ENCODE peak calls at places on chromosomes 2 and 18, in seven cellular contexts. G is naive thymus-derived CD4-positive, alpha-beta T cell; S is stomach; M is Karpas-422; D is esophagus squamous epithelium; Q is AG10803; K is skeletal muscle cell. R is an unnamed sample.

GRCh38 chr2:218733615-218734021 is 23.0 kb downstream of the TTLL4 start:
- DNase-seq in G (no peak), S (peak), M (no peak), D (peak), Q (peak), K (peak), R (peak)

GRCh38 chr2:33116799-33117198 is 170.0 kb downstream of the LTBP1 start:
- DNase-seq in G (no peak), S (no peak), M (no peak), D (no peak), Q (no peak), K (no peak), R (no peak)

GRCh38 chr2:133167990-133168389 is 400.3 kb downstream of the NCKAP5 start:
- DNase-seq in G (no peak), S (no peak), M (peak), D (no peak), Q (peak), K (no peak), R (no peak)

GRCh38 chr2:100568989-100569388 is 6.2 kb downstream of the PDCL3 start:
- DNase-seq in G (no peak), S (no peak), M (no peak), D (no peak), Q (no peak), K (no peak), R (no peak)

GRCh38 chr2:159379181-159379580 is 92.7 kb upstream of the WDSUB1 start:
- DNase-seq in G (no peak), S (no peak), M (no peak), D (no peak), Q (no peak), K (no peak), R (no peak)

GRCh38 chr2:154638768-154639167 is 59.7 kb upstream of the KCNJ3 start:
- DNase-seq in G (no peak), S (no peak), M (no peak), D (no peak), Q (no peak), K (no peak), R (no peak)

GRCh38 chr2:27723372-27724144 is 48.0 kb upstream of the MRPL33 start:
- DNase-seq in G (no peak), S (peak), M (peak), D (no peak), Q (peak), K (no peak), R (peak)

GRCh38 chr2:53460347-53460746 is 307.3 kb upstream of the CHAC2 start:
- DNase-seq in G (no peak), S (peak), M (no peak), D (no peak), Q (no peak), K (no peak), R (no peak)

GRCh38 chr2:96330407-96330806 is 5.2 kb upstream of the NCAPH start:
- DNase-seq in G (no peak), S (no peak), M (no peak), D (no peak), Q (peak), K (peak), R (no peak)

GRCh38 chr2:170815311-170815710 is 1.4 kb upstream of the GAD1 start:
- DNase-seq in G (no peak), S (no peak), M (no peak), D (no peak), Q (no peak), K (no peak), R (no peak)

GRCh38 chr2:6213056-6213780 is 521.0 kb downstream of the SOX11 start:
- DNase-seq in G (no peak), S (no peak), M (no peak), D (no peak), Q (no peak), K (no peak), R (no peak)

GRCh38 chr2:64426191-64426952 is 27.6 kb upstream of the LGALSL start:
- DNase-seq in G (no peak), S (no peak), M (no peak), D (no peak), Q (no peak), K (no peak), R (no peak)

GRCh38 chr2:24763843-24764242 is 29.3 kb downstream of the PTRHD1 start:
- DNase-seq in G (no peak), S (no peak), M (no peak), D (no peak), Q (peak), K (no peak), R (no peak)

GRCh38 chr2:76850969-76851368 is 671.2 kb downstream of the LRRTM4 start:
- DNase-seq in G (no peak), S (no peak), M (no peak), D (no peak), Q (no peak), K (no peak), R (no peak)

GRCh38 chr2:36146765-36147164 is 208.8 kb upstream of the CRIM1 start:
- DNase-seq in G (no peak), S (no peak), M (no peak), D (no peak), Q (no peak), K (no peak), R (no peak)
- H3K4me3 ChIP-seq in G (no peak), S (no peak), M (no peak), D (no peak), Q (no peak), K (no peak), R (no peak)

GRCh38 chr2:222296311-222296736 is 2.5 kb downstream of the PAX3 start:
- DNase-seq in G (no peak), S (no peak), M (no peak), D (no peak), Q (no peak), K (no peak), R (no peak)

GRCh38 chr2:222296911-222297599 is 1.7 kb downstream of the PAX3 start:
- DNase-seq in G (no peak), S (no peak), M (no peak), D (no peak), Q (no peak), K (no peak), R (no peak)

GRCh38 chr2:222298311-222299150 is at the start of gene PAX3:
- DNase-seq in G (no peak), S (no peak), M (no peak), D (no peak), Q (peak), K (no peak), R (no peak)

GRCh38 chr2:222297600-222297935 is 1.2 kb downstream of the PAX3 start:
- DNase-seq in G (no peak), S (no peak), M (no peak), D (no peak), Q (no peak), K (no peak), R (no peak)

DNA sequence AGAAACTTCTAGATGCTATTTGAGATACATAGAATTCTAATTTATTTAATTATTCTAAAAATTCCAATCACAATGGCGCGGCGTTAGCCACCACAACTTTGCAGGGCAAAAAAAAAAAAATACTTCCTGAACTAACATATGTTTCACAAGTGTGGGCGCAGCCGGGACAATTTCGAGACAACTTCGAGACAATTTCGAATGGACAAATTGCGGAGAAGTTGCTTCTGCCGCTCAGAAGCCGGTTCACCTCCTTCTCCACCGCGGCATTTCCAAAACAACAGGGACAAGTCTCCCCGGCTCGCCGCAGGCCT is 843 bp downstream of the PAX3 start:
- DNase-seq in G (no peak), S (no peak), M (no peak), D (no peak), Q (no peak), K (no peak), R (no peak)
- H3K4me3 ChIP-seq in G (no peak), S (no peak), M (no peak), D (peak), Q (peak), K (peak), R (no peak)

GRCh38 chr2:105643405-105644173 is 101.1 kb upstream of the NCK2 start:
- DNase-seq in G (no peak), S (no peak), M (no peak), D (no peak), Q (no peak), K (no peak), R (no peak)
- H3K4me3 ChIP-seq in G (no peak), S (no peak), M (no peak), D (no peak), Q (no peak), K (no peak), R (no peak)

GRCh38 chr18:47881752-47882455 is 48.6 kb downstream of the SMAD2 start:
- DNase-seq in G (no peak), S (no peak), M (no peak), D (no peak), Q (peak), K (peak), R (no peak)
- H3K4me3 ChIP-seq in G (no peak), S (no peak), M (no peak), D (no peak), Q (no peak), K (no peak), R (no peak)

R was measured in HL-60.